ENCODE peak calls at places on chromosomes 2 and 18, in ten cellular contexts. Y, S, Q, C, U, N, X, V, I and R are unnamed samples.

GRCh38 chr2:186059096-186059495 is 320.5 kb downstream of the FSIP2 start:
- DNase-seq in N (no peak), I (no peak), V (peak), Q (peak), S (no peak), Y (no peak), X (no peak), C (no peak), U (no peak), R (no peak)

GRCh38 chr2:177169810-177170514 is 42.6 kb upstream of the HNRNPA3 start:
- DNase-seq in V (no peak), Q (no peak), I (no peak), N (no peak), C (no peak), X (no peak), S (no peak), U (no peak), Y (no peak), R (peak)

GRCh38 chr18:67652296-67652695 is 135.8 kb upstream of the DSEL start:
- DNase-seq in S (no peak), X (no peak), V (peak), U (no peak), C (no peak), Y (no peak), N (no peak), Q (no peak), I (no peak), R (no peak)

GRCh38 chr2:25381502-25381901 is 39.8 kb upstream of the DNMT3A start:
- DNase-seq in X (no peak), Q (no peak), Y (no peak), S (no peak), V (no peak), U (no peak), C (no peak), I (no peak), N (no peak), R (peak)

GRCh38 chr18:10377956-10378355 is 76.5 kb upstream of the APCDD1 start:
- DNase-seq in Y (no peak), V (no peak), N (no peak), I (no peak), S (peak), Q (no peak), X (no peak), U (no peak), C (no peak), R (no peak)

GRCh38 chr2:10501980-10502802 is 54.1 kb upstream of the ODC1 start:
- DNase-seq in Q (no peak), N (no peak), Y (no peak), X (no peak), U (no peak), I (no peak), S (no peak), V (no peak), C (no peak), R (no peak)

GRCh38 chr2:205051417-205051816 is 506.1 kb downstream of the PARD3B start:
- DNase-seq in I (no peak), U (no peak), X (no peak), V (no peak), S (no peak), Y (no peak), N (no peak), Q (no peak), C (no peak), R (no peak)

GRCh38 chr2:192250961-192251360 is 56.2 kb upstream of the TMEFF2 start:
- DNase-seq in X (no peak), Y (no peak), Q (no peak), V (no peak), C (no peak), S (no peak), U (no peak), I (no peak), N (no peak), R (no peak)

GRCh38 chr2:127293386-127293757 is 572 bp downstream of the ERCC3 start:
- DNase-seq in U (no peak), N (peak), S (no peak), X (no peak), C (no peak), Y (no peak), I (peak), V (no peak), Q (no peak), R (no peak)

GRCh38 chr2:70984576-70985282 is 6.3 kb downstream of the ANKRD53 start:
- DNase-seq in U (peak), V (peak), S (peak), Y (no peak), Q (peak), X (no peak), C (peak), N (no peak), I (peak), R (peak)

GRCh38 chr2:86309966-86310365 is 27.5 kb downstream of the REEP1 start:
- DNase-seq in X (no peak), Q (no peak), N (no peak), I (no peak), U (no peak), S (no peak), Y (no peak), C (no peak), V (no peak), R (no peak)

GRCh38 chr2:239905306-239905705 is 119.8 kb downstream of the NDUFA10 start:
- DNase-seq in U (no peak), V (no peak), C (no peak), N (no peak), X (no peak), Q (no peak), Y (no peak), S (no peak), I (no peak), R (peak)

GRCh38 chr2:220948579-220948978 is 623.5 kb downstream of the EPHA4 start:
- DNase-seq in U (no peak), C (no peak), Y (no peak), Q (no peak), V (no peak), I (no peak), S (no peak), X (no peak), N (no peak), R (no peak)

GRCh38 chr18:65206551-65207260 is 544.1 kb upstream of the CDH7 start:
- DNase-seq in V (peak), I (no peak), X (no peak), U (no peak), N (no peak), S (no peak), C (no peak), Y (no peak), Q (no peak), R (no peak)

GRCh38 chr2:152200101-152200500 is 24.5 kb upstream of the STAM2 start:
- DNase-seq in Q (no peak), S (no peak), Y (no peak), I (no peak), U (no peak), X (no peak), N (no peak), C (no peak), V (no peak), R (no peak)

GRCh38 chr2:143575340-143575739 is 446.1 kb downstream of the ARHGAP15 start:
- DNase-seq in U (no peak), N (no peak), I (peak), V (peak), S (no peak), Q (no peak), C (no peak), Y (no peak), X (no peak), R (peak)

GRCh38 chr2:187050409-187050998 is 201.5 kb upstream of the ZSWIM2 start:
- DNase-seq in Y (no peak), C (no peak), V (no peak), I (peak), U (no peak), X (no peak), S (no peak), Q (no peak), N (no peak), R (no peak)

GRCh38 chr2:70460333-70460732 is 93.3 kb downstream of the TGFA start:
- DNase-seq in Q (no peak), S (no peak), C (no peak), Y (no peak), V (no peak), U (no peak), N (no peak), I (no peak), X (no peak), R (no peak)

GRCh38 chr2:20532634-20533437 is 86.0 kb downstream of the RHOB start:
- DNase-seq in Y (no peak), X (no peak), Q (no peak), N (peak), U (no peak), S (no peak), V (no peak), C (no peak), I (no peak), R (no peak)

GRCh38 chr2:238142382-238143205 is 4.1 kb downstream of the KLHL30 start:
- DNase-seq in X (no peak), U (no peak), V (no peak), Q (no peak), C (no peak), N (no peak), S (no peak), Y (no peak), I (no peak), R (no peak)

GRCh38 chr2:183010112-183010511 is 28.1 kb downstream of the NCKAP1 start:
- DNase-seq in Q (no peak), N (peak), V (peak), U (no peak), S (peak), Y (peak), I (peak), C (no peak), X (no peak), R (no peak)

GRCh38 chr2:96631804-96632435 is 6.2 kb downstream of the KANSL3 start:
- DNase-seq in Q (no peak), I (peak), N (no peak), V (no peak), U (no peak), S (peak), X (no peak), C (no peak), Y (no peak), R (no peak)

GRCh38 chr18:13246591-13246990 is 28.0 kb downstream of the LDLRAD4 start:
- DNase-seq in I (no peak), N (no peak), X (no peak), Y (no peak), Q (no peak), C (no peak), S (no peak), U (no peak), V (no peak), R (no peak)

GRCh38 chr18:29028560-29028959 is 851.6 kb upstream of the CDH2 start:
- DNase-seq in X (no peak), V (no peak), I (no peak), S (no peak), C (no peak), Q (no peak), N (no peak), U (no peak), Y (no peak), R (no peak)

GRCh38 chr18:23918395-23919032 is 96.0 kb upstream of the TTC39C start:
- DNase-seq in I (peak), N (peak), Q (peak), V (peak), Y (peak), X (no peak), U (peak), C (peak), S (peak), R (peak)

GRCh38 chr2:37560863-37561614 is 110.4 kb downstream of the CDC42EP3 start:
- DNase-seq in V (no peak), U (no peak), S (peak), Y (no peak), I (no peak), N (no peak), C (no peak), X (no peak), Q (no peak), R (no peak)

GRCh38 chr2:230956827-230957755 is 32.0 kb upstream of the GPR55 start:
- DNase-seq in Y (peak), N (peak), S (peak), V (peak), Q (peak), I (peak), U (no peak), C (peak), X (no peak), R (no peak)

GRCh38 chr2:32697156-32697555 is 69.3 kb downstream of the TTC27 start:
- DNase-seq in U (no peak), N (no peak), X (no peak), Y (peak), V (no peak), C (no peak), I (peak), S (peak), Q (no peak), R (no peak)

GRCh38 chr2:71850306-71850801 is 297.3 kb downstream of the CYP26B1 start:
- DNase-seq in V (no peak), Y (no peak), X (no peak), S (no peak), I (no peak), Q (no peak), C (no peak), U (no peak), N (no peak), R (no peak)